ENCODE peak calls at places on chromosomes 6 and 20, in six cellular contexts. S is NAMALWA, A is T-helper 1 cell, D is T1000, M is NCI-H748 treated with DMSO at 0.1 percent for 48 hours, R is GM20000. K is an unnamed sample.

GRCh38 chr6:87139236-87139635 is 16.1 kb upstream of the ZNF292 start:
- DNase-seq in S (peak; percentile 72), A (peak; percentile 52), D (no peak), M (peak; percentile 60), R (peak; percentile 63), K (peak; percentile 66)

GRCh38 chr6:35298625-35299140 is 1.1 kb downstream of the DEF6 start:
- DNase-seq in S (no peak), A (no peak), D (no peak), M (no peak), R (no peak), K (no peak)

GRCh38 chr6:92930212-92930611 is 489.1 kb downstream of the EPHA7 start:
- DNase-seq in S (no peak), A (no peak), D (no peak), M (no peak), R (no peak), K (no peak)

GRCh38 chr20:29300579-29301551 is 1956.6 kb upstream of the DEFB115 start:
- DNase-seq in S (no peak), A (no peak), D (no peak), M (no peak), R (no peak), K (peak; percentile 13)

GRCh38 chr6:149013932-149014331 is 267.1 kb downstream of the UST start:
- DNase-seq in S (no peak), A (no peak), D (no peak), M (no peak), R (no peak), K (no peak)

GRCh38 chr20:62768815-62769287 is 27.4 kb upstream of the MRGBP start:
- DNase-seq in S (no peak), A (no peak), D (no peak), M (no peak), R (no peak), K (no peak)

GRCh38 chr6:50843842-50844241 is 25.2 kb downstream of the TFAP2B start:
- DNase-seq in S (no peak), A (no peak), D (no peak), M (no peak), R (no peak), K (no peak)

GRCh38 chr6:89037156-89037900 is 43.2 kb upstream of the PNRC1 start:
- DNase-seq in S (no peak), A (no peak), D (no peak), M (no peak), R (no peak), K (no peak)

GRCh38 chr6:25777031-25777430 is 22.5 kb downstream of the SLC17A4 start:
- DNase-seq in S (no peak), A (no peak), D (no peak), M (no peak), R (no peak), K (no peak)

GRCh38 chr6:123323419-123324329 is 313.1 kb downstream of the TRDN start:
- DNase-seq in S (no peak), A (no peak), D (no peak), M (no peak), R (no peak), K (no peak)

GRCh38 chr20:32965115-32965514 is 39.1 kb downstream of the SUN5 start:
- DNase-seq in S (no peak), A (no peak), D (no peak), M (no peak), R (no peak), K (peak; percentile 4)

GRCh38 chr6:113182370-113183141 is 674.6 kb upstream of the MARCKS start:
- DNase-seq in S (no peak), A (no peak), D (no peak), M (peak; percentile 96), R (no peak), K (no peak)

GRCh38 chr20:38049800-38050199 is 16.3 kb downstream of the RPRD1B start:
- DNase-seq in S (no peak), A (no peak), D (no peak), M (no peak), R (no peak), K (no peak)

GRCh38 chr6:144349690-144350132 is 64.6 kb downstream of the UTRN start:
- DNase-seq in S (peak; percentile 48), A (no peak), D (no peak), M (no peak), R (peak; percentile 16), K (no peak)

GRCh38 chr6:16769986-16770376 is 8.7 kb upstream of the ATXN1 start:
- DNase-seq in S (no peak), A (no peak), D (no peak), M (no peak), R (no peak), K (no peak)

GRCh38 chr20:18252597-18253451 is 35.5 kb upstream of the ZNF133 start:
- DNase-seq in S (no peak), A (no peak), D (no peak), M (no peak), R (no peak), K (no peak)

GRCh38 chr6:10138917-10139316 is 276.0 kb downstream of the TFAP2A start:
- DNase-seq in S (no peak), A (no peak), D (peak; percentile 48), M (no peak), R (no peak), K (no peak)

GRCh38 chr6:2524090-2524489 is 226.6 kb downstream of the MYLK4 start:
- DNase-seq in S (peak; percentile 52), A (no peak), D (no peak), M (no peak), R (no peak), K (no peak)

GRCh38 chr6:127737009-127737486 is 160.1 kb downstream of the C6orf58 start:
- DNase-seq in S (peak; percentile 75), A (peak; percentile 42), D (no peak), M (peak; percentile 79), R (peak; percentile 26), K (peak; percentile 32)

GRCh38 chr6:136335736-136336362 is 46.2 kb upstream of the BCLAF1 start:
- DNase-seq in S (no peak), A (no peak), D (no peak), M (no peak), R (no peak), K (no peak)

GRCh38 chr6:26554669-26555504 is 16.7 kb downstream of the HMGN4 start:
- DNase-seq in S (peak; percentile 91), A (peak; percentile 44), D (peak; percentile 21), M (no peak), R (peak; percentile 52), K (no peak)